ENCODE peak calls at places on chromosome 14, in seven cellular contexts. F is brain microvascular endothelial cell, L is uterus, E is AG04450, M is IMR-90, I is neural progenitor cell, K is left ventricle myocardium inferior. X is an unnamed sample.

GRCh38 chr14:90023176-90023896 is 38.5 kb upstream of the KCNK13 start:
- DNase-seq in E (no peak), L (no peak), K (no peak), F (no peak), M (peak), I (no peak), X (no peak)

GRCh38 chr14:50025776-50026175 is 90.6 kb downstream of the VCPKMT start:
- DNase-seq in K (no peak), E (no peak), I (no peak), L (peak), M (peak), F (no peak), X (no peak)

GRCh38 chr14:89378119-89378518 is 38.9 kb downstream of the FOXN3 start:
- DNase-seq in I (no peak), K (no peak), E (peak), L (no peak), M (peak), F (peak), X (peak)

GRCh38 chr14:44803239-44803905 is 158.4 kb downstream of the KLHL28 start:
- DNase-seq in F (peak), I (peak), K (no peak), M (peak), E (no peak), L (no peak), X (no peak)

GRCh38 chr14:35712466-35712865 is 96.6 kb downstream of the RALGAPA1 start:
- DNase-seq in F (no peak), M (no peak), L (no peak), I (no peak), E (no peak), K (no peak), X (no peak)

GRCh38 chr14:104462651-104463630 is 116.6 kb upstream of the C14orf180 start:
- DNase-seq in K (no peak), L (no peak), I (no peak), M (no peak), E (no peak), F (no peak), X (no peak)

GRCh38 chr14:41609704-41610183 is 3.1 kb downstream of the LRFN5 start:
- DNase-seq in F (no peak), E (no peak), L (peak), K (peak), I (peak), M (peak), X (no peak)

GRCh38 chr14:71931492-71932228 is 569 bp upstream of the RGS6 start:
- DNase-seq in I (peak), K (peak), L (no peak), E (no peak), M (no peak), F (no peak), X (no peak)

GRCh38 chr14:32038876-32039275 is 38.2 kb upstream of the ARHGAP5 start:
- DNase-seq in L (no peak), F (no peak), I (no peak), E (no peak), M (peak), K (no peak), X (no peak)

GRCh38 chr14:69694730-69695663 is 71.9 kb upstream of the SRSF5 start:
- DNase-seq in I (no peak), M (peak), L (no peak), E (no peak), K (no peak), F (no peak), X (no peak)

GRCh38 chr14:62143235-62143634 is 381.0 kb downstream of the SNAPC1 start:
- DNase-seq in L (peak), I (no peak), F (peak), E (peak), M (peak), K (no peak), X (no peak)

GRCh38 chr14:62209287-62209899 is 447.2 kb downstream of the SNAPC1 start:
- DNase-seq in I (no peak), L (no peak), E (peak), M (peak), K (no peak), F (peak), X (no peak)

GRCh38 chr14:51873221-51873893 is 12.9 kb downstream of the GNG2 start:
- DNase-seq in E (peak), L (no peak), K (no peak), M (peak), F (peak), I (no peak), X (no peak)

GRCh38 chr14:85087201-85087600 is 442.7 kb upstream of the FLRT2 start:
- DNase-seq in E (peak), M (peak), I (no peak), F (no peak), L (no peak), K (no peak), X (no peak)

GRCh38 chr14:94738786-94739185 is 31.1 kb downstream of the GSC start:
- DNase-seq in L (no peak), F (peak), M (no peak), I (no peak), E (no peak), K (no peak), X (no peak)

GRCh38 chr14:95146079-95146771 is 11.1 kb downstream of the DICER1 start:
- DNase-seq in K (no peak), E (no peak), I (no peak), M (no peak), F (no peak), L (no peak), X (no peak)

GRCh38 chr14:83529531-83529930 is 1995.9 kb upstream of the SEL1L start:
- DNase-seq in I (no peak), M (peak), L (no peak), K (no peak), F (no peak), E (no peak), X (no peak)

GRCh38 chr14:102831163-102831804 is 54.0 kb downstream of the TRAF3 start:
- DNase-seq in E (no peak), I (no peak), F (no peak), K (no peak), L (no peak), M (no peak), X (no peak)

GRCh38 chr14:71932229-71932951 is at the start of gene RGS6:
- DNase-seq in K (peak), I (peak), E (no peak), F (no peak), L (no peak), M (no peak), X (no peak)

GRCh38 chr14:93725002-93725582 is 63.2 kb downstream of the PRIMA1 start:
- DNase-seq in F (no peak), I (no peak), K (no peak), L (no peak), E (no peak), M (no peak), X (no peak)

GRCh38 chr14:37232907-37233481 is 35.3 kb downstream of the MIPOL1 start:
- DNase-seq in I (peak), K (no peak), E (peak), L (no peak), M (peak), F (peak), X (no peak)

GRCh38 chr14:77782202-77782601 is 17.7 kb upstream of the ADCK1 start:
- DNase-seq in L (no peak), K (no peak), M (peak), I (no peak), E (no peak), F (no peak), X (no peak)
- H3K4me3 ChIP-seq in L (no peak), K (no peak), M (no peak), I (no peak), E (no peak), F (no peak), X (no peak)

DNA sequence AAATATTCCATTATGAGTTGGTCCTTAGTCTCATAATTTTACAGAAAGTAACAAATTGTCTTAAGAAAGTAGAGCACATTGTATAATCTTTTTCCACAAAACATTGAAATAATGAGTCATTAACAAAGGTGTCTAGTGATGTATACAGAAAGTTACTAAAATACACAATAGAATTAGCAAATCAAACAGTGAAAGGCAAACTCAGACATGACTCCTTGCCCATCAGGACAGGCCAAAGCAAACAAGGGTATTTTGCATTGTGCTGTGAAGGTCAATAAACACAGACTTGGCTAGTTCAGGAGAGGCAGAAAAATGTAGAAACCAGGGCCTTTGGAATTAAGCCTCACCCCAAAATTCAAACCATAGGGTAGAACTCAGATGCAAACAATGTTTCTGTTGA is 37.3 kb downstream of the SIX4 start:
- DNase-seq in K (no peak), E (no peak), I (no peak), M (no peak), F (no peak), L (no peak), X (no peak)
- H3K27ac ChIP-seq in K (no peak), E (no peak), I (no peak), M (no peak), F (no peak), L (no peak), X (no peak)

DNA sequence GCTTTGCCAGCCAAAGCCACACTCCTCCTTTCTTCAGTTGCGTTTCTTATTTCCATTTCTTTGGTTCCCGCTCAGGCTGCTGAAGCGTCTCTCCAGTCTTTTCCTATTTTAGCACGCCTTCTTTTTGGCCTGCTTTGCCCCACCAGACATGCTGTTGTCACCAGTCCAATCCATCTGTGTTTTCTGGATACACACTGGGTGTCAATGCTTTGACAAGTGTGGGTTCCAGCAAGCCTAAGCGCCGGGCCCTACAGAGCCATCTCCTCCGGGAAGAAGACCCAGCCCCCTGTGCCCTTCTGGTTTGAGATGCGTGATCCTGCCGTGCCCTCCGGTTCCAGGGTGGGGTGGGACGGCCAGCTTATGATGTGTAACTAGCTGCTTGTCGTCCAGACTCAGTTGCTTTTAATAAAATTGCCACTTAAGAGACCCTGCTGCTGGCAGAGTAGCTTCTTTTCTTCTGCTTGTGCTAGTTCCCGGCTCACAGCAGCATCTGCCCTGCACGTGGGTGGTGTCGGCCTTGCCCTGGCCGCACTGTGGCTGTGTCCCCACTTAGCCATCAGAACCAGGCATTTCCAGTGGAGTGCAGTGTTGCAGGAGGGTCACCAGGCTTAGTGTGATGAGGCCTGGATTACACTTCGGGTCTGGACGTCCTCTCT is 29.7 kb downstream of the EML1 start:
- DNase-seq in I (no peak), F (no peak), E (no peak), L (no peak), K (no peak), M (no peak), X (no peak)
- TF ChIP-seq CTCF in I (no peak), F (no peak), E (no peak), L (no peak), K (no peak), M (no peak), X (no peak)

GRCh38 chr14:100569734-100570251 is 17.4 kb downstream of the BEGAIN start:
- DNase-seq in E (no peak), M (no peak), K (no peak), F (no peak), I (peak), L (no peak), X (no peak)
- H3K4me3 ChIP-seq in E (no peak), M (no peak), K (peak), F (no peak), I (peak), L (no peak), X (no peak)

GRCh38 chr14:65255029-65255545 is 152.8 kb upstream of the MAX start:
- DNase-seq in F (peak), L (no peak), I (no peak), K (no peak), E (no peak), M (peak), X (no peak)
- H3K27ac ChIP-seq in F (peak), L (no peak), I (no peak), K (no peak), E (peak), M (peak), X (no peak)

GRCh38 chr14:75084513-75084912 is 15.1 kb downstream of the ZC2HC1C start:
- DNase-seq in L (no peak), I (no peak), M (no peak), E (no peak), F (no peak), K (no peak), X (no peak)
- TF ChIP-seq CTCF in L (no peak), I (peak), M (no peak), E (no peak), F (no peak), K (peak), X (no peak)

GRCh38 chr14:91837076-91837475 is 30.3 kb downstream of the TC2N start:
- DNase-seq in M (no peak), F (no peak), E (no peak), K (no peak), I (no peak), L (no peak), X (no peak)
- H3K4me3 ChIP-seq in M (no peak), F (no peak), E (no peak), K (peak), I (peak), L (peak), X (peak)

DNA sequence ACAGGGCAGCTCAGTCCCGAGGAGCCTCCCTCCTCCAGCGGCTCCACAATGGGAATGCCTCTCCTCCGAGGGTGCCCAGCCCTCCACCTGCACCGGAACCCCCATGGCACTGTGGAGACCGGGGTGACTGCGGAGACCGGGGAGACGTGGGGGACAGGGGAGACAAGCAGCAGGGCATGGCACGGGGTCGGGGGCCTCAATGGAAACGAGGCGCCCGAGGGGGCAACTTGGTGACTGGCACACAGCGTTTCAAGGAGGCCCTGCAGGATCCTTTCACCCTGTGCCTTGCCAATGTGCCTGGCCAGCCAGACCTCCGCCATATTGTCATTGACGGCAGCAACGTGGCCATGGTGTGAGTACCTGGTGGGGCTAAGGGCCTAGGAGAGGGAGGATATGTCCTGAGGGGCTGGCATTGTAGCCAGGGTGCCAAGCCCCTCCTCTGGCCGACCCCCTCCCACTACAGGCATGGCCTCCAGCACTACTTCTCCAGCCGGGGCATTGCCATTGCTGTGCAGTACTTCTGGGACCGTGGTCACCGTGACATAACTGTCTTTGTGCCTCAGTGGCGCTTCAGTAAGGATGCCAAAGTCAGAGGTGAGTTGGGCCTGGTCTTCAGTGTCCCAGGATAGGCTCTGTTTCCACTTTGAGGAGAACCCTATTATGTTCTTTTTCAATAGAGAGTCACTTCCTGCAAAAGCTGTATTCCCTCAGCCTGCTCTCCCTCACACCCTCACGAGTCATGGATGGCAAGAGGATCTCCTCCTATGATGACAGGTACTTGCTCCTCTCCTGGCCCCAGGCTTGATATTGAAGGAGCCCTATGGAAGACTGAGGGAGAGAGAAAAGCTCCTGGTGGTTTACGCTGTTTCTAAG is 2.7 kb downstream of the KHNYN start:
- DNase-seq in L (no peak), E (no peak), I (no peak), F (no peak), M (peak), K (no peak), X (no peak)
- H3K27ac ChIP-seq in L (peak), E (no peak), I (no peak), F (no peak), M (no peak), K (peak), X (no peak)